ENCODE peak calls at places on chromosomes 5 and 9, in five cellular contexts. M is lower leg skin, L is fibroblast of mammary gland, Z is endothelial cell, R is pancreas. A is an unnamed sample.

GRCh38 chr9:89668216-89668867 is 63.5 kb downstream of the GADD45G start:
- DNase-seq in Z (no peak), L (no peak), M (no peak), R (no peak), A (no peak)

GRCh38 chr9:132663120-132663519 is 6.7 kb downstream of the DDX31 start:
- DNase-seq in R (no peak), Z (no peak), M (no peak), L (no peak), A (peak)

GRCh38 chr9:112777914-112778313 is 27.4 kb downstream of the SNX30 start:
- DNase-seq in M (no peak), Z (no peak), L (peak), R (no peak), A (no peak)

GRCh38 chr5:106258591-106259125 is 1412.1 kb downstream of the EFNA5 start:
- DNase-seq in M (no peak), R (no peak), L (peak), Z (no peak), A (no peak)

GRCh38 chr5:196350-196749 is 5.1 kb downstream of the LRRC14B start:
- DNase-seq in R (no peak), M (no peak), L (no peak), Z (no peak), A (no peak)

GRCh38 chr9:89595646-89596045 is 9.2 kb upstream of the GADD45G start:
- DNase-seq in L (no peak), M (no peak), R (peak), Z (no peak), A (no peak)

GRCh38 chr9:125529589-125530515 is 177.2 kb downstream of the MAPKAP1 start:
- DNase-seq in Z (no peak), L (no peak), R (no peak), M (no peak), A (no peak)

GRCh38 chr5:137872476-137872875 is 4.8 kb downstream of the MYOT start:
- DNase-seq in Z (no peak), R (no peak), L (no peak), M (no peak), A (no peak)

GRCh38 chr9:557601-558201 is 283.8 kb upstream of the DMRT1 start:
- DNase-seq in M (no peak), Z (no peak), L (no peak), R (no peak), A (no peak)

GRCh38 chr5:165209101-165209727 is 1703.8 kb downstream of the MAT2B start:
- DNase-seq in L (peak), M (no peak), R (no peak), Z (no peak), A (peak)

GRCh38 chr9:11335011-11335410 is 722.2 kb upstream of the PTPRD start:
- DNase-seq in M (no peak), L (no peak), Z (no peak), R (no peak), A (no peak)

GRCh38 chr9:127196826-127197145 is 67.8 kb upstream of the GARNL3 start:
- DNase-seq in Z (no peak), M (no peak), L (no peak), R (no peak), A (no peak)

GRCh38 chr9:259405-260404 is 45.0 kb downstream of the DOCK8 start:
- DNase-seq in Z (no peak), R (no peak), M (no peak), L (no peak), A (no peak)

GRCh38 chr9:33439731-33440130 is 7.7 kb downstream of the AQP3 start:
- DNase-seq in Z (no peak), R (no peak), L (no peak), M (no peak), A (no peak)

GRCh38 chr5:139671096-139671841 is 23.1 kb downstream of the CXXC5 start:
- DNase-seq in M (no peak), L (no peak), R (no peak), Z (peak), A (no peak)

GRCh38 chr5:123951204-123951977 is 439.4 kb downstream of the CSNK1G3 start:
- DNase-seq in R (no peak), Z (no peak), L (peak), M (no peak), A (no peak)

GRCh38 chr9:105976257-105976656 is 281.9 kb downstream of the TMEM38B start:
- DNase-seq in L (no peak), M (no peak), Z (no peak), R (no peak), A (no peak)

GRCh38 chr5:122333564-122333963 is 21.5 kb downstream of the SNCAIP start:
- DNase-seq in R (no peak), L (no peak), Z (no peak), M (no peak), A (no peak)

GRCh38 chr9:15461601-15462000 is 38.9 kb downstream of the SNAPC3 start:
- DNase-seq in L (no peak), Z (no peak), M (no peak), R (no peak), A (no peak)

GRCh38 chr5:5342784-5343183 is 79.7 kb upstream of the ICE1 start:
- DNase-seq in Z (no peak), L (peak), R (no peak), M (no peak), A (no peak)

GRCh38 chr5:53582225-53582624 is 21.8 kb downstream of the NDUFS4 start:
- DNase-seq in Z (no peak), R (no peak), L (no peak), M (no peak), A (no peak)

GRCh38 chr9:122134822-122135528 is 24.6 kb downstream of the NDUFA8 start:
- DNase-seq in M (peak), L (no peak), Z (no peak), R (no peak), A (no peak)

GRCh38 chr9:118929317-118929716 is 439.9 kb downstream of the BRINP1 start:
- DNase-seq in R (no peak), M (no peak), Z (no peak), L (peak), A (no peak)

GRCh38 chr5:114360362-114360761 is 1.5 kb upstream of the KCNN2 start:
- DNase-seq in M (no peak), L (no peak), Z (no peak), R (no peak), A (no peak)

GRCh38 chr5:773517-774264 is 10.8 kb downstream of the ZDHHC11B start:
- DNase-seq in R (peak), Z (no peak), L (no peak), M (peak), A (no peak)

GRCh38 chr5:38466444-38467189 is 89.8 kb downstream of the LIFR start:
- DNase-seq in M (peak), R (no peak), Z (no peak), L (peak), A (no peak)

GRCh38 chr5:40775846-40776657 is 20.3 kb upstream of the TTC33 start:
- DNase-seq in R (no peak), Z (no peak), M (no peak), L (no peak), A (no peak)

GRCh38 chr5:132472431-132472830 is 18.1 kb downstream of the IRF1 start:
- DNase-seq in R (no peak), Z (no peak), M (no peak), L (no peak), A (no peak)

GRCh38 chr9:19200234-19200633 is 30.3 kb upstream of the DENND4C start:
- DNase-seq in Z (no peak), L (no peak), M (no peak), R (no peak), A (no peak)

GRCh38 chr5:177066227-177066626 is 20.5 kb upstream of the FGFR4 start:
- DNase-seq in L (no peak), M (no peak), R (no peak), Z (no peak), A (no peak)

GRCh38 chr9:35653611-35654010 is 2.9 kb upstream of the SIT1 start:
- DNase-seq in Z (no peak), L (no peak), M (peak), R (no peak), A (no peak)

GRCh38 chr5:123659495-123659894 is 147.5 kb downstream of the CSNK1G3 start:
- DNase-seq in M (no peak), L (no peak), R (no peak), Z (no peak), A (no peak)

GRCh38 chr9:114274217-114274616 is 48.7 kb upstream of the ORM1 start:
- DNase-seq in R (no peak), L (no peak), Z (no peak), M (peak), A (no peak)

GRCh38 chr5:5629579-5629978 is 207.1 kb downstream of the ICE1 start:
- DNase-seq in M (no peak), R (no peak), L (no peak), Z (no peak), A (no peak)

DNA sequence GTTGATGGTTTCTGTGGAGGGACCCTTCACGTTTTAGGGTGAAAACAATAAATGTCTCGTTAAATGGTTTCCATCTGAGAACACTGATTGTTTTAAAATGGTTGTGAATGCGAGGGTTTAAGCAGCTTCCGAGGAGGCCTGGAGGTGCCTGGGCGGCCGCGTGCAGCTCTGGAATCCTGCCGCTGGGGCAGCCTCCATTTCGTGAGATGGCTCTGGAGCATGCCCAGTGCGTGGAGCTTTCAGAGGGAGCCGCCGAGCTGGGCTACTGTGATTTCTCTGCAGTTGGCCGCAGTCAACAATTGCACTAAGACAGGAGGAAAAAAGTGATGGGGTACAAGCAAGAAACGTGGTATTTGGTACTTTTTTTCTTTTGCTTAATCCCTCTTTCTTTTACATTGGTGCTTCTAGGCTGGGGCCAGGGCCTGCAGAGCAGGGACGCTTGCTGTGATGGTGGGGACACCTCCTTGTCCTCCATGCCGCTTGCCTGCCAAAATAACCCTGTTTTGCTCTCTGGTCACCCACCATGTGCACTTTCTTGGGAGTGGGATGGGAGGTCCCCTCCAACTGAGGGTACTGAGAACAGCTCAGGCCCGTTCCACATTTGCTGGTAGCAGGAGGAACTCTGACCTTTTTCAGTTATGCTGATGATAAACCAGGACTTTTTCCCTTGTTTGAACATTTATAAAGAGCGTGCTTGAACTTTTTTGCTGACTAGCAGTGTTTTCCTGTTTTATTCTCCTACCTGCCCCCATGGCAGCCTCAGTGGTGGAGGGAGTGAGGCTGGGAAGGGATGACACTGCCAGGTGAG is 47.1 kb downstream of the EHMT1 start:
- DNase-seq in M (no peak), L (no peak), Z (no peak), R (no peak), A (no peak)
- TF ChIP-seq CTCF in M (no peak), L (no peak), Z (no peak), R (no peak), A (no peak)

GRCh38 chr9:135615666-135616620 is 23.4 kb downstream of the GLT6D1 start:
- DNase-seq in L (no peak), R (no peak), M (peak), Z (no peak), A (no peak)
- TF ChIP-seq CTCF in L (no peak), R (no peak), M (no peak), Z (no peak), A (peak)

GRCh38 chr5:109959652-109960051 is 269.9 kb downstream of the MAN2A1 start:
- DNase-seq in L (no peak), R (no peak), Z (no peak), M (no peak), A (no peak)
- TF ChIP-seq CTCF in L (peak), R (no peak), Z (peak), M (no peak), A (peak)

GRCh38 chr5:173187054-173187743 is 42.9 kb downstream of the BNIP1 start:
- DNase-seq in R (no peak), L (no peak), Z (no peak), M (no peak), A (no peak)
- TF ChIP-seq CTCF in R (no peak), L (no peak), Z (peak), M (no peak), A (no peak)

DNA sequence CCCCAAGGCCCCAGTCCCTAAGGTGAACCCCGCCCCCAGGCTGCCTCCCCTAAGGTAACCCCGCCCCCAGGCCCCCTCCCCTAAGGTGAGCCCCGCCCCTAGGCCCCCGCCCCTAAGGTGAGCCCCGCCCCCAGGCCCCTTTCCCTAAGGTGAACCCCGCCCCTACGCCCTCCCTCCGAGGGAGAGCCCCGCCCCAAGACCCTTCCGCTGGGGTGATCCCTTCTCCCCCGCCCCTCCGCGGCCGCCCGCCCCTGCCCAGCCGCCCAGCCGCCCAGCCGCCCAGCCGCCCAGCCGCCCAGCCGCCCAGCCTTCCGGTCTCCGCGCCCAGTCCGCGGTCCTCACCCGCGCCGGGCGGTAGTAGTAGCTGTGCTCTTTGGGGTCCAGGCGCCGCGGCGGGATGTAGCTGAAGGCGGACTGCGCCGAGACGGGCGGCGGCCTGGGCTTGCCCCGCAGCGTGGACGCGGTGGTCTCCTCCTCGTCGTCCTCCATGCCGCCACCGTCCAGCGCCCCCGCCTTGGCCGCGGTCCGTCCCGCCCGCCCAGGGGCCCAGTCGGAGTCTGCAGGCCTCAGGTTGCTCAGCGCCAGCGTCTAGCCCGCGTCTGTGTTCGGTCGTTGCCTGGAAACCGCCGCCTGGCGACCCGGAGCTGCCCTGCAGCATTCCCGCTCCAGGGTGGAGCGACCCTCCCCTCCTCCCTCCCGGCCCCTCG is at the start of gene CFAP90:
- DNase-seq in R (peak), Z (peak), L (peak), M (no peak), A (peak)
- TF ChIP-seq CTCF in R (peak), Z (peak), L (peak), M (no peak), A (peak)

DNA sequence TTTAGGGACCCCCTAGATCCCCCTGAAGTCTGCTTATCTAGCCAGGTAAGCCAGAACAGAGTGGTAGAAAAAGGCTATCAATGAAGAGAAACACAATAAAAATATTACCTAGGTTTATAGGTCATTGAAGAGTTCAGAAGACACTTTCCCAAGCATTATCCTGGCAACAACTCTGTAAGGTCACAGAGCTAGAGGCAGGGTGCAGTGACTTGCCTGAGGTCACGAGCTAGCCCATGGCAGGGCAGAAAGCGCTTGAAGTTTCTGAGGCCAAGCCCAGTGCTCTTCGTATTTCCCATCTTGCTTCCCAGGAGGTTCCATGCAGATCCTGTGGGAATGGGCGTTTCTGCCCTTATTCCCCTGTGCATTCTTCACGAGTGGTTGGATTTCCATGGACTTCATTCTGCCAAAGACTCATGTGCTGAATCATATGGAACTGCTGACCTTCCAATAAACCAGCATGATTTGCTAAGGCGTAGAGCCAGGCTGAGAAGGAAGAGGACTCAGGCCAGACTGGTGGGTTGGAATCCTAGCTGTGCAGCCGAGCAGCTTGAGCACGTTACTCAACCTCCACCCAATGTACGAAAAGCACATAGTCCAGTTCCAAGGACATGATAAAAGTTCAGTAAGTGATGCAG is 22.1 kb downstream of the TRMO start:
- DNase-seq in Z (no peak), M (no peak), L (peak), R (no peak), A (no peak)
- TF ChIP-seq CTCF in Z (no peak), M (no peak), L (no peak), R (no peak), A (no peak)

GRCh38 chr9:90901933-90902332 is 100.3 kb downstream of the SYK start:
- DNase-seq in Z (no peak), M (no peak), L (no peak), R (no peak), A (no peak)

GRCh38 chr9:90899287-90899686 is 97.7 kb downstream of the SYK start:
- DNase-seq in M (peak), L (no peak), Z (no peak), R (no peak), A (no peak)

GRCh38 chr9:90898229-90898628 is 96.6 kb downstream of the SYK start:
- DNase-seq in Z (no peak), R (no peak), M (peak), L (peak), A (no peak)

GRCh38 chr9:90903731-90904422 is 102.3 kb downstream of the SYK start:
- DNase-seq in R (no peak), M (peak), Z (no peak), L (no peak), A (no peak)

GRCh38 chr9:90900130-90900529 is 98.5 kb downstream of the SYK start:
- DNase-seq in R (no peak), Z (no peak), M (peak), L (no peak), A (no peak)
- TF ChIP-seq CTCF in R (no peak), Z (peak), M (no peak), L (no peak), A (peak)

DNA sequence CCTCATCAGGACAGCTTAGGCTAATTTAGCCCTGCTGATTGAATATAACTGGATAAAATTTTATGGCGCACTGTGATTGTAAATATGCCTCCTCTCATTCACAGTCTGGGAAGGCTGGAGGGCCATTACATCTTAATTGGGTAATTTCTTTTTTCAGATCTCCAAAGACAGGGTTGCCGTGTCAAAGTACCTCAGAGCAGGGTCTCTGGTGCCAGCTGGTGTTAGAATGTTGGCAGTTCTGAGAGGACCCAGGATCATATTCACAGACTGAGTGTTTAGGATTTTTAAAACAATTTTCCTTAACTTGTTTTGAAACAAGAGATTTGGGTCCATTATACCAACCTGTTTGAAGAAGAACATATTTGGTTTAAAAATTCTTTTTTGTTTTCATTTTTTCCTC is 455.7 kb upstream of the TLE4 start:
- DNase-seq in R (no peak), M (no peak), L (no peak), Z (no peak), A (no peak)
- TF ChIP-seq CTCF in R (no peak), M (no peak), L (no peak), Z (no peak), A (no peak)

GRCh38 chr5:54965806-54966205 is 19.6 kb downstream of the ESM1 start:
- DNase-seq in M (no peak), Z (no peak), R (no peak), L (no peak), A (no peak)

GRCh38 chr5:54956922-54957321 is 28.5 kb downstream of the ESM1 start:
- DNase-seq in L (no peak), Z (no peak), R (no peak), M (no peak), A (no peak)

GRCh38 chr5:54964405-54964804 is 21.0 kb downstream of the ESM1 start:
- DNase-seq in Z (no peak), R (no peak), L (no peak), M (no peak), A (no peak)

GRCh38 chr5:54959673-54960418 is 25.5 kb downstream of the ESM1 start:
- DNase-seq in L (peak), R (no peak), M (no peak), Z (peak), A (peak)
- TF ChIP-seq CTCF in L (peak), R (no peak), M (no peak), Z (peak), A (no peak)